ENCODE peak calls at places on chromosomes 12 and 14, in eight cellular contexts. A is tibial artery; P is thyroid gland; C is CD8-positive, alpha-beta memory T cell; U is SJSA1; V is right lobe of liver; D is thoracic aorta; H is Peyer's patch. O is an unnamed sample.

GRCh38 chr14:31263485-31264133 is 56.0 kb upstream of the HECTD1 start:
- DNase-seq in C (no peak), U (peak; percentile 62), P (peak; percentile 83), D (peak; percentile 43), H (peak; percentile 75), A (peak; percentile 73), V (peak; percentile 55), O (peak; percentile 57)

GRCh38 chr14:59425322-59425945 is 39.7 kb downstream of the GPR135 start:
- DNase-seq in V (no peak), C (no peak), H (no peak), A (no peak), P (no peak), U (no peak), D (no peak), O (no peak)

GRCh38 chr12:108649126-108649525 is 15.4 kb upstream of the SELPLG start:
- DNase-seq in P (no peak), D (no peak), A (no peak), C (no peak), H (no peak), V (no peak), U (peak; percentile 88), O (no peak)

GRCh38 chr12:93572712-93573551 is 457 bp downstream of the SOCS2 start:
- DNase-seq in A (peak; percentile 29), P (peak; percentile 14), H (peak; percentile 60), U (no peak), C (no peak), D (no peak), V (no peak), O (peak; percentile 46)

GRCh38 chr12:59972941-59973340 is 377.1 kb downstream of the SLC16A7 start:
- DNase-seq in C (no peak), V (no peak), D (no peak), A (no peak), H (no peak), P (no peak), U (no peak), O (no peak)

GRCh38 chr14:41377926-41378325 is 228.8 kb upstream of the LRFN5 start:
- DNase-seq in H (no peak), A (no peak), D (no peak), C (no peak), U (no peak), V (no peak), P (no peak), O (no peak)

GRCh38 chr12:11834104-11834812 is 184.8 kb downstream of the ETV6 start:
- DNase-seq in H (no peak), A (no peak), V (no peak), D (no peak), C (no peak), U (no peak), P (no peak), O (no peak)

GRCh38 chr14:20624495-20625070 is 16.9 kb downstream of the OR6S1 start:
- DNase-seq in P (peak; percentile 76), A (peak; percentile 65), U (no peak), D (no peak), C (peak; percentile 42), V (no peak), H (peak; percentile 91), O (no peak)

GRCh38 chr12:76508128-76508661 is 51.4 kb downstream of the OSBPL8 start:
- DNase-seq in A (no peak), P (no peak), V (no peak), U (no peak), C (no peak), D (no peak), H (no peak), O (no peak)

GRCh38 chr14:91349481-91350074 is 68.0 kb downstream of the CCDC88C start:
- DNase-seq in A (no peak), H (no peak), P (no peak), D (no peak), U (no peak), C (peak; percentile 70), V (no peak), O (no peak)

GRCh38 chr12:26121841-26122680 is 2.8 kb downstream of the BHLHE41 start:
- DNase-seq in U (peak; percentile 57), P (peak; percentile 19), D (no peak), V (no peak), H (peak; percentile 59), A (peak; percentile 34), C (peak; percentile 21), O (no peak)

GRCh38 chr12:109797905-109798669 is 35.1 kb downstream of the TRPV4 start:
- DNase-seq in P (no peak), A (no peak), H (no peak), U (no peak), C (no peak), D (no peak), V (no peak), O (no peak)

GRCh38 chr14:105844047-105844630 is 317.8 kb downstream of the TMEM121 start:
- DNase-seq in V (no peak), C (no peak), A (peak; percentile 8), H (peak; percentile 38), D (no peak), U (no peak), P (no peak), O (no peak)

DNA sequence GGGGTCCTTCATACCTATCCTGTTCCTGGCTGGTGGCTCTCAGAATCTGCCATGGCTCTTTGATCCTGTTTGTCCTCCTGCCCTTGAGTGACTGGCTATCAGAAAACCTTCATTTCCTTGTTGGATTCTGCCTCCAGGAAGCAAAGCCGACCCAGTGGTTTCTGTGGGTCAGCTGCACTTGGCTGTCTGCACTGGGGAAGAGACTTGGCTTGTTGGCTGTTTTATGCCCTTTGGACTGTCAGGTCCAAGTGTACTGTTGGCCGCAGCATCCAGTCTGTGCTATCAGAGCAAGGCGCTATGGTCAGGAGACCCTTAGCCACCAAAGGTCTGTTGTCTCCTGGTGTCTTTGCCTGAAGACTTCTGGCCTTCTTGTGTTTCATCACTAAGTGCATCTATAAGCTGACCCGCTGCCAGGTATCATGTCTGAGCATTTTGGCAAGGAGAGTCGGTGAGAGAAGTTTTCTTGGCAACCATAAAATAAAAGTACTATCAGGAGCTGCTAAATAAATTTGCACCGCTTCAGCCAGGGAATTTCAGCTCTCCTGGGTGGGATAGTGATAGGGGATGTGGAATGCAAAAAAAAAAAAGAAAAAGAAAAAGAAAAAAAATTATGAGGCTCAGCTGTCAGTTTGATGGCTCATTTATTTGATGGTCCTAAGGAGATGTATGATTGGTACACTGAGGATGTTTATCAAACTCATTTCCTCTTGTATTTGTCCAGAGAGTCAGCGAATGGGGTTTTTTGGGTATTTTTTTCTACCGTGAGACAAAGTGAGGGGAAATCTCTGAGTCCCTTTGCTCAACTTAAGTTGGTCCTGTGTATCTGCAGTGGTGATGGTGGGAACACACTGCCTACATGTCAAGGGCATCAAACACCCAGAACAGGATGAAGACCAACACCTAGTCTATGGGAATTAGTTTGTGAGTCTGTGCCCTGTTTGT is 177.2 kb upstream of the HIF1A start:
- DNase-seq in A (no peak), C (no peak), D (no peak), V (peak; percentile 85), U (no peak), H (peak; percentile 83), P (no peak), O (no peak)
- H3K27ac ChIP-seq in A (peak overlapping the region; percentile 15), C (no peak overlapping the region), D (no peak overlapping the region), V (peak overlapping the region; percentile 51), U (no peak overlapping the region), H (peak overlapping the region; percentile 63), P (no peak overlapping the region), O (no peak overlapping the region)

GRCh38 chr12:53036802-53037201 is 13.1 kb upstream of the TNS2 start:
- DNase-seq in D (no peak), C (no peak), P (no peak), H (no peak), A (no peak), U (no peak), V (no peak), O (no peak)

GRCh38 chr12:53034459-53034858 is 15.4 kb upstream of the TNS2 start:
- DNase-seq in C (no peak), D (no peak), H (no peak), A (no peak), P (no peak), V (no peak), U (no peak), O (no peak)

DNA sequence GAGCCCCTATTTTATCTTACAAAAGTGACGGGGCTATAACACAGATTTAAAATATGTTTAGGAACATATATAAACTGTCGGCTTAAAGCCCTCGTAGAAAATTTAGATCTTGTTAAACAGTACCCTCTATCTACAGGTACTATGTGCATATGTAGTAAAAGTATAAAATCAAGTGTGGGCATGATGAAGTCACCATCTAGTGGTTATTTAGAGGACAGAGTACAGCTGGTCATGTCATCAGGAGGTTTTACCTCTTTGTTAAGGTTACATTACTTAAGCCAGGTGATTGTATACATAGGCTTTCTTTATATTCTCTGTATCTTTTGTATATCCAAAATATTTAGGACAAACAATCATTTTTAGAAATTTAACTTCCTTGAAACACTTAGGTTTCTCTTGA is 18.2 kb upstream of the TNS2 start:
- DNase-seq in V (no peak), A (no peak), H (no peak), P (no peak), D (no peak), C (no peak), U (no peak), O (no peak)
- H3K36me3 ChIP-seq in V (peaks cover 91% of the 10 kb centered on the region), A (peaks cover 78% of the 10 kb centered on the region), H (peaks cover 92% of the 10 kb centered on the region), P (peaks cover 81% of the 10 kb centered on the region), D (peaks cover 65% of the 10 kb centered on the region), C (peaks cover 43% of the 10 kb centered on the region), U (peaks cover 92% of the 10 kb centered on the region), O (no peaks in the 10 kb centered on the region)

GRCh38 chr14:95703805-95704204 is 10.1 kb downstream of the TCL1A start:
- DNase-seq in H (no peak), V (no peak), U (no peak), D (no peak), P (no peak), A (no peak), C (no peak), O (no peak)

GRCh38 chr14:95710106-95710505 is 3.8 kb downstream of the TCL1A start:
- DNase-seq in V (no peak), D (no peak), H (no peak), C (no peak), A (no peak), P (no peak), U (no peak), O (no peak)

GRCh38 chr14:95705518-95705917 is 8.4 kb downstream of the TCL1A start:
- DNase-seq in C (no peak), V (no peak), P (no peak), U (no peak), D (no peak), A (no peak), H (no peak), O (no peak)

GRCh38 chr14:95703341-95703740 is 10.6 kb downstream of the TCL1A start:
- DNase-seq in D (no peak), H (no peak), A (no peak), C (no peak), P (no peak), V (no peak), U (no peak), O (no peak)

GRCh38 chr14:95707327-95707726 is 6.6 kb downstream of the TCL1A start:
- DNase-seq in A (no peak), U (no peak), C (no peak), P (no peak), H (no peak), V (no peak), D (no peak), O (no peak)
- H3K4me1 ChIP-seq in A (no peaks in the 10 kb centered on the region), U (no peaks in the 10 kb centered on the region), C (no peaks in the 10 kb centered on the region), P (no peaks in the 10 kb centered on the region), H (no peaks in the 10 kb centered on the region), V (no peaks in the 10 kb centered on the region), D (no peaks in the 10 kb centered on the region), O (no peaks in the 10 kb centered on the region)

GRCh38 chr12:120573560-120573959 is 7.6 kb downstream of the POP5 start:
- DNase-seq in V (no peak), P (no peak), C (no peak), U (no peak), A (no peak), H (no peak), D (no peak), O (no peak)
- H3K27ac ChIP-seq in V (no peak overlapping the region), P (no peak overlapping the region), C (no peak overlapping the region), U (no peak overlapping the region), A (peak overlapping the region; percentile 10), H (no peak overlapping the region), D (no peak overlapping the region), O (no peak overlapping the region)

O was measured in ovary.